ENCODE peak calls at places on chromosome X, in nine cellular contexts. One of them, this sample, is unnamed.

GRCh38 chrX:12245650-12246645 is 107.7 kb downstream of the FRMPD4 start:
- DNase-seq in hepatocyte: peak
- DNase-seq in T-helper 2 cell: no peak
- DNase-seq in astrocyte of the cerebellum: peak
- DNase-seq in RKO: no peak
- DNase-seq in mesenchymal stem cell: peak
- DNase-seq in NCI-H1436 treated with DMSO at 0.1 percent for 48 hours: no peak
- DNase-seq in LoVo: no peak
- DNase-seq in brain microvascular endothelial cell: peak
- DNase-seq in this sample: no peak

GRCh38 chrX:88604433-88605221 is 142.4 kb upstream of the CPXCR1 start:
- DNase-seq in hepatocyte: peak
- DNase-seq in T-helper 2 cell: no peak
- DNase-seq in astrocyte of the cerebellum: no peak
- DNase-seq in RKO: no peak
- DNase-seq in mesenchymal stem cell: no peak
- DNase-seq in NCI-H1436 treated with DMSO at 0.1 percent for 48 hours: no peak
- DNase-seq in LoVo: no peak
- DNase-seq in brain microvascular endothelial cell: peak
- DNase-seq in this sample: no peak

GRCh38 chrX:37813570-37813969 is 33.7 kb downstream of the CYBB start:
- DNase-seq in hepatocyte: no peak
- DNase-seq in T-helper 2 cell: no peak
- DNase-seq in astrocyte of the cerebellum: no peak
- DNase-seq in RKO: no peak
- DNase-seq in mesenchymal stem cell: no peak
- DNase-seq in NCI-H1436 treated with DMSO at 0.1 percent for 48 hours: no peak
- DNase-seq in LoVo: no peak
- DNase-seq in brain microvascular endothelial cell: no peak
- DNase-seq in this sample: no peak

GRCh38 chrX:12240491-12240890 is 102.2 kb downstream of the FRMPD4 start:
- DNase-seq in hepatocyte: no peak
- DNase-seq in T-helper 2 cell: no peak
- DNase-seq in astrocyte of the cerebellum: no peak
- DNase-seq in RKO: no peak
- DNase-seq in mesenchymal stem cell: no peak
- DNase-seq in NCI-H1436 treated with DMSO at 0.1 percent for 48 hours: no peak
- DNase-seq in LoVo: peak
- DNase-seq in brain microvascular endothelial cell: no peak
- DNase-seq in this sample: no peak

GRCh38 chrX:13598877-13599276 is 29.5 kb downstream of the EGFL6 start:
- DNase-seq in hepatocyte: no peak
- DNase-seq in T-helper 2 cell: no peak
- DNase-seq in astrocyte of the cerebellum: no peak
- DNase-seq in RKO: peak
- DNase-seq in mesenchymal stem cell: no peak
- DNase-seq in NCI-H1436 treated with DMSO at 0.1 percent for 48 hours: no peak
- DNase-seq in LoVo: no peak
- DNase-seq in brain microvascular endothelial cell: no peak
- DNase-seq in this sample: peak

GRCh38 chrX:69024287-69024686 is 141.0 kb downstream of the PJA1 start:
- DNase-seq in hepatocyte: no peak
- DNase-seq in T-helper 2 cell: no peak
- DNase-seq in astrocyte of the cerebellum: no peak
- DNase-seq in RKO: no peak
- DNase-seq in mesenchymal stem cell: no peak
- DNase-seq in NCI-H1436 treated with DMSO at 0.1 percent for 48 hours: no peak
- DNase-seq in LoVo: no peak
- DNase-seq in brain microvascular endothelial cell: no peak
- DNase-seq in this sample: no peak

GRCh38 chrX:108072746-108073145 is 18.6 kb downstream of the PSMD10 start:
- DNase-seq in hepatocyte: no peak
- DNase-seq in T-helper 2 cell: no peak
- DNase-seq in astrocyte of the cerebellum: peak
- DNase-seq in RKO: no peak
- DNase-seq in mesenchymal stem cell: peak
- DNase-seq in NCI-H1436 treated with DMSO at 0.1 percent for 48 hours: no peak
- DNase-seq in LoVo: no peak
- DNase-seq in brain microvascular endothelial cell: peak
- DNase-seq in this sample: peak

GRCh38 chrX:48578661-48579128 is 4.4 kb downstream of the RBM3 start:
- DNase-seq in hepatocyte: no peak
- DNase-seq in T-helper 2 cell: no peak
- DNase-seq in astrocyte of the cerebellum: no peak
- DNase-seq in RKO: no peak
- DNase-seq in mesenchymal stem cell: no peak
- DNase-seq in NCI-H1436 treated with DMSO at 0.1 percent for 48 hours: no peak
- DNase-seq in LoVo: no peak
- DNase-seq in brain microvascular endothelial cell: no peak
- DNase-seq in this sample: no peak

GRCh38 chrX:86806786-86807185 is 658.5 kb downstream of the DACH2 start:
- DNase-seq in hepatocyte: peak
- DNase-seq in T-helper 2 cell: peak
- DNase-seq in astrocyte of the cerebellum: no peak
- DNase-seq in RKO: peak
- DNase-seq in mesenchymal stem cell: peak
- DNase-seq in NCI-H1436 treated with DMSO at 0.1 percent for 48 hours: no peak
- DNase-seq in LoVo: peak
- DNase-seq in brain microvascular endothelial cell: peak
- DNase-seq in this sample: no peak

GRCh38 chrX:23784487-23785301 is 1.7 kb downstream of the SAT1 start:
- DNase-seq in hepatocyte: peak
- DNase-seq in T-helper 2 cell: peak
- DNase-seq in astrocyte of the cerebellum: peak
- DNase-seq in RKO: peak
- DNase-seq in mesenchymal stem cell: peak
- DNase-seq in NCI-H1436 treated with DMSO at 0.1 percent for 48 hours: no peak
- DNase-seq in LoVo: no peak
- DNase-seq in brain microvascular endothelial cell: peak
- DNase-seq in this sample: peak

GRCh38 chrX:40291553-40291952 is 193.8 kb upstream of the BCOR start:
- DNase-seq in hepatocyte: no peak
- DNase-seq in T-helper 2 cell: no peak
- DNase-seq in astrocyte of the cerebellum: no peak
- DNase-seq in RKO: peak
- DNase-seq in mesenchymal stem cell: no peak
- DNase-seq in NCI-H1436 treated with DMSO at 0.1 percent for 48 hours: no peak
- DNase-seq in LoVo: peak
- DNase-seq in brain microvascular endothelial cell: no peak
- DNase-seq in this sample: no peak

GRCh38 chrX:56788717-56789122 is 59.7 kb downstream of the NBDY start:
- DNase-seq in hepatocyte: no peak
- DNase-seq in T-helper 2 cell: no peak
- DNase-seq in astrocyte of the cerebellum: no peak
- DNase-seq in RKO: peak
- DNase-seq in mesenchymal stem cell: no peak
- DNase-seq in NCI-H1436 treated with DMSO at 0.1 percent for 48 hours: no peak
- DNase-seq in LoVo: no peak
- DNase-seq in brain microvascular endothelial cell: no peak
- DNase-seq in this sample: no peak

GRCh38 chrX:37776283-37776986 is 3.4 kb upstream of the CYBB start:
- DNase-seq in hepatocyte: no peak
- DNase-seq in T-helper 2 cell: peak
- DNase-seq in astrocyte of the cerebellum: no peak
- DNase-seq in RKO: no peak
- DNase-seq in mesenchymal stem cell: no peak
- DNase-seq in NCI-H1436 treated with DMSO at 0.1 percent for 48 hours: no peak
- DNase-seq in LoVo: no peak
- DNase-seq in brain microvascular endothelial cell: no peak
- DNase-seq in this sample: no peak

GRCh38 chrX:6574762-6575161 is 39.8 kb upstream of the VCX3A start:
- DNase-seq in hepatocyte: no peak
- DNase-seq in T-helper 2 cell: no peak
- DNase-seq in astrocyte of the cerebellum: no peak
- DNase-seq in RKO: no peak
- DNase-seq in mesenchymal stem cell: no peak
- DNase-seq in NCI-H1436 treated with DMSO at 0.1 percent for 48 hours: no peak
- DNase-seq in LoVo: no peak
- DNase-seq in brain microvascular endothelial cell: no peak
- DNase-seq in this sample: no peak